ENCODE peak calls at places on chromosomes 7 and 10, in four cellular contexts. K is HepG2, L is WTC11, C is K562. V is an unnamed sample.

GRCh38 chr7:27104244-27105149 is 2.0 kb upstream of the HOXA2 start:
- DNase-seq in K (no peak), L (no peak), C (no peak), V (no peak)

GRCh38 chr7:156026076-156027002 is 214.1 kb upstream of the SHH start:
- DNase-seq in L (no peak), C (no peak), K (no peak), V (no peak)

GRCh38 chr10:69639291-69640195 is 9.5 kb downstream of the FAM241B start:
- DNase-seq in C (peak; percentile 74), K (peak; percentile 56), L (peak; percentile 81), V (peak; percentile 70)

GRCh38 chr10:110533149-110533548 is 34.3 kb upstream of the SMC3 start:
- DNase-seq in C (peak; percentile 14), L (no peak), K (no peak), V (no peak)

GRCh38 chr7:35975851-35976454 is 175.1 kb downstream of the SEPTIN7 start:
- DNase-seq in L (no peak), C (peak; percentile 36), K (peak; percentile 68), V (peak; percentile 34)

GRCh38 chr7:4133491-4134044 is 548.5 kb upstream of the FOXK1 start:
- DNase-seq in C (no peak), K (no peak), L (no peak), V (no peak)

GRCh38 chr10:131996508-131997365 is 15.0 kb upstream of the BNIP3 start:
- DNase-seq in K (no peak), C (no peak), L (no peak), V (no peak)

GRCh38 chr7:137935849-137936508 is 65.9 kb downstream of the CREB3L2 start:
- DNase-seq in K (no peak), L (no peak), C (peak; percentile 61), V (no peak)

GRCh38 chr7:27154901-27155815 is 1.3 kb downstream of the HOXA7 start:
- DNase-seq in C (no peak), L (no peak), K (no peak), V (no peak)

GRCh38 chr10:62373995-62374861 is at the start of gene ZNF365:
- DNase-seq in L (peak; percentile 64), C (no peak), K (no peak), V (peak; percentile 67)

GRCh38 chr10:18195060-18195799 is 55.0 kb downstream of the CACNB2 start:
- DNase-seq in K (no peak), L (no peak), C (no peak), V (no peak)

DNA sequence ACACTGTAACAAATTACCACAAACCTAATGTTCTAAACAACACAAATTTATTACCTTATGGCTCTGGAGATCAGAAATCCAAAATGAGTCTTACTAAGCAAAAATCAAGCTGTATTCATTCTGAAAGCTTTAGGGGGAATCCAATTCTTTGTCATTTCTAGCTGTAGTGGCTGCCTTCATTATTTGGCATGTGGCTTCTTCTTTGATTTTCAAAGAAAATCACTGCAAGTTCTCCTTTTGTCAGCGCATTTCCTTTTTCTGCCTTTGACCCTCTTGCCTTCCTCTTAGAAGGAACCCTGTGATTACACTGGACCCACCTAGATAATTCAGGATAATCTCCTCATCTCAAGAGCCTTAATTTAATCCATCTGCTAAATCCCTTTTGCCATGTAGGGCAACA is 36.9 kb downstream of the ZPBP start:
- DNase-seq in C (no peak), L (no peak), K (no peak), V (no peak)
- TF ChIP-seq ELF4 in C (no peak), L (no peak), K (no peak), V (no peak)

GRCh38 chr7:73340514-73340913 is 12.6 kb downstream of the FKBP6 start:
- DNase-seq in C (no peak), L (no peak), K (no peak), V (no peak)

GRCh38 chr7:73341877-73342276 is 13.9 kb downstream of the FKBP6 start:
- DNase-seq in C (peak; percentile 71), L (no peak), K (peak; percentile 43), V (peak; percentile 21)

GRCh38 chr7:73343671-73344380 is 15.9 kb downstream of the FKBP6 start:
- DNase-seq in K (peak; percentile 81), L (no peak), C (no peak), V (no peak)

GRCh38 chr7:73345538-73345937 is 17.6 kb downstream of the FKBP6 start:
- DNase-seq in K (peak; percentile 58), L (no peak), C (no peak), V (no peak)

DNA sequence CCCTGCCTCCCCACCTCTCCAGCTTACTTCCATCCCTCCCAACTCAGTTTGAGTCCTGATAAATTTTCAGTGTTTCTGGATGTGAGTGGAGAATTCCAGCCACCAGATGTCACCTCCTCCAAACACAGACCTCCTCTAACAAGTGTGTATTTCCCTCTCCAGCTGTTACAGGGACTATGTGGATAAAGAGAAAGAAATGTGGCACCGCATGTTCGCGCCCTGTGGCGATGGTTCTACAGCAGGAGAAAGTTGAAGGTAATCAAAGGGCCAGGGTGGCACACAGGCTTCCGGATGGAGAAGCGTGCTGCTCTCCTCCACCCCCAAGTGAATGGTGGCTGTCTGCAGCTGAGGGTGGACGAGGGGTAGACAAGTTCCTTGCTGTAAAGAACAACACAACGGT is 14.7 kb downstream of the FKBP6 start:
- DNase-seq in C (no peak), L (no peak), K (peak; percentile 73), V (peak; percentile 42)
- TF ChIP-seq ELF4 in C (no peak), L (no peak), K (no peak), V (no peak)

GRCh38 chr7:99379043-99379577 is 4.6 kb downstream of the ARPC1B start:
- DNase-seq in L (no peak), K (no peak), C (peak; percentile 55), V (no peak)

GRCh38 chr7:99381664-99382075 is 7.1 kb downstream of the ARPC1B start:
- DNase-seq in C (no peak), L (no peak), K (peak; percentile 48), V (no peak)

GRCh38 chr7:99380032-99380822 is 5.7 kb downstream of the ARPC1B start:
- DNase-seq in K (no peak), L (no peak), C (peak; percentile 75), V (no peak)

GRCh38 chr7:99383203-99383602 is 8.7 kb downstream of the ARPC1B start:
- DNase-seq in K (no peak), L (no peak), C (no peak), V (no peak)

DNA sequence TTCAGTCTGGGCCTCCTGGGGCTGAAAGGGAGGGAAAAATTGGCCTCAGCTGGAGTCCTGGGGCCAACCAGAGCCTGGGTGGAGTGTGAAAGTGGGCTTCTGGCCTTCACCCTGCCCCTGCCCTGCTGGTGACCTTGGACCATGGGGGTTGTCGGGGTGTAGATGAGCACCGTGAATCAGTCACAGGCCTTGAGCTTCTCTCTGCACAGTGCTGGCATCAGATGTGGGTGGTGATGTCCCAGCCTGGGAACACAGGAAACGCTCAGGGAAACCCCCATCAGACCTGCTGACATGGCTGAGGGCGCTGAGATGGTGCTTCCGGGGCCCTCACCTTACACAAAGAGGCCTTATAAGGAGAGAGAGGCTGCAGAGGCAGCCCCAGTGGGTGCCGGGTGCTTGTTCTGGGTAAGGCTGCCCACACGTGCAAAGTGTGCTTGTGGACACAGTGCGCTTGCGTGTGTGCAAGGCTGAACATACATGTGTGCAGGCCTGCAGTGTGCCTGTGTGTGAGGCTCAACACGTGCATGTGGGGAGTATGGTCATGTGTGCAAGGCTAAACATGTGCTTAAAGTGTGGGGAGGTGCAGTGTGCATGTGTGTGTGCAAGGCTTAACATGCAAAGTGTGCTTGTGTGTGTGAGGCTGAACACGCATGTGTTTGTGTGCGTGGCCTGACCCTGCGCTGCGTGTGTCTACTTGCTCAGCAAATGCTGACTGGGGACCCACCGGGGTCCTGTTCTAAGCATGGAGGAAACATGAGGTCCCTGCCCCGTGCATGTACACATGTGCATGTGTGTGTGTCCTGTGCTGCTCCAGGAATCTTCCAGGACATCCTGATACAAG is 6.5 kb downstream of the ARPC1B start:
- DNase-seq in L (no peak), K (peak; percentile 72), C (no peak), V (no peak)
- TF ChIP-seq ELF4 in L (no peak), K (no peak), C (no peak), V (no peak)

DNA sequence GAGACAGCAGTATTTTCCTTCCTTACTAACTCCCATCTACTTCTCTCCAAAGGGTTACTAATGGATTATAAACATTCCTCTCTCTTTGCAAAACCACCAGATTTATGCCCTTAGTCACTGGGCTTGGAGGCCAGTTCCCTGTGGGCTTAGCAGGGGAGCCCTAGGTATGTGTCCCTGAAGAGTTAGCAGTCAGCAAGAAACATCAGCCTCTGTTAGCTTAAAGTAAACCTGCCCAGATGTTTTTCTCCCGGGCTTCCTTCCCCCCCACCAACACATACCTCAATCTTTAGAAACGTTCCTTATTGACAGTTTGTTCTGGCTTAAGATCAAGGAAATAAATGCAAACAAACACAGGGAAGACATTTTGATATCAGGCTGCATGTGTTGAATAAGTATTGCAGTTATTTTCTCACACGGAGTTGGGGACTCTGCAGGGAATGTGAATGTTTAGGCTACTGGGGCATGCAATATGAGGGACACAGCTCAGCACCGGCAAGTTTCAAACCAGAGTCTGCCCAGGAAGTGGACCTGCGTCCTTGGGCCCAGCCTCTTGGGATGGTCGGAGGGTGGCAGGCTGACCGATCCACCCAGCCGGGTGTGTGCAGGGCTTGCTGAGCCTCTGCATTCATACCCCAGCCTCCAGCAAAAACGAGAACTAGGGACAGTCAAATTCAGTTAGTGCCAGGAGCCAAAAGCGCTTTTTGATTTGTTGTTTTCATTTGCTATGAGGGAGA is 252.0 kb upstream of the GRB10 start:
- DNase-seq in L (no peak), C (no peak), K (no peak), V (no peak)
- TF ChIP-seq ELF4 in L (no peak), C (no peak), K (no peak), V (no peak)

GRCh38 chr7:77454802-77455201 is 38.7 kb upstream of the GSAP start:
- DNase-seq in C (no peak), L (no peak), K (no peak), V (no peak)

GRCh38 chr7:77455334-77455733 is 39.2 kb upstream of the GSAP start:
- DNase-seq in K (peak; percentile 60), C (no peak), L (no peak), V (no peak)

GRCh38 chr7:77456711-77457110 is 40.6 kb upstream of the GSAP start:
- DNase-seq in K (no peak), L (no peak), C (no peak), V (no peak)

GRCh38 chr7:77450613-77451012 is 34.5 kb upstream of the GSAP start:
- DNase-seq in C (no peak), L (no peak), K (peak; percentile 78), V (no peak)

DNA sequence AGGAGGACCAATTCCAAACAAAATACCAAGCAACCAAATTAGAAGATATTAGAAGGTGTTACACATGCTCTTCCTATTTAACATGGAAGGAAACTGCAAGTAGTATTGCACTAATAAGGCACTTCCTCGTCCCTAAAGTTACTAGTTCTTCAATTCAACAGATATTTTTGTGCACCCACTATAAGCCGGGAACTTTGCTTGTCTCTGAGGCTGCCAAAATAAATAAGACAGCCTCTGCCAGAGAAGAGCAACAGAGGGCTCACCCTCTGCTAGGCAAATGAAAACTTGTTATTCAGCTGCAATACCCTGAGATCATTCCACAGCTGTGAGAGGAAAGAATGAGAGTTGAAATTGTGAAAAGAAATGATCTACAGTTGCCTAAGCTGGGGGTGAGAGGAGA is 37.4 kb upstream of the GSAP start:
- DNase-seq in K (no peak), L (no peak), C (no peak), V (no peak)
- TF ChIP-seq ELF4 in K (no peak), L (no peak), C (no peak), V (no peak)

GRCh38 chr10:1519391-1519790 is 217.9 kb downstream of the ADARB2 start:
- DNase-seq in K (no peak), L (no peak), C (no peak), V (no peak)
- TF ChIP-seq ELF4 in K (no peak), L (no peak), C (no peak), V (no peak)